ENCODE peak calls at places on chromosomes 13 and 19, in five cellular contexts. One of them, this sample, is unnamed.

GRCh38 chr19:41877490-41877876 is 404 bp downstream of the CD79A start:
- DNase-seq in SJSA1: no peak
- DNase-seq in bronchial epithelial cell: no peak
- DNase-seq in right atrium auricular region: no peak
- DNase-seq in effector memory CD4-positive, alpha-beta T cell: no peak
- DNase-seq in this sample: no peak

GRCh38 chr19:18596752-18597157 is 8.2 kb downstream of the REX1BD start:
- DNase-seq in SJSA1: no peak
- DNase-seq in bronchial epithelial cell: no peak
- DNase-seq in right atrium auricular region: peak; percentile 66
- DNase-seq in effector memory CD4-positive, alpha-beta T cell: no peak
- DNase-seq in this sample: no peak

GRCh38 chr13:49308104-49308875 is 60.6 kb downstream of the CDADC1 start:
- DNase-seq in SJSA1: no peak
- DNase-seq in bronchial epithelial cell: peak; percentile 36
- DNase-seq in right atrium auricular region: peak; percentile 92
- DNase-seq in effector memory CD4-positive, alpha-beta T cell: no peak
- DNase-seq in this sample: no peak

GRCh38 chr13:97306646-97307045 is 84.5 kb downstream of the MBNL2 start:
- DNase-seq in SJSA1: no peak
- DNase-seq in bronchial epithelial cell: no peak
- DNase-seq in right atrium auricular region: no peak
- DNase-seq in effector memory CD4-positive, alpha-beta T cell: no peak
- DNase-seq in this sample: no peak

GRCh38 chr13:72638059-72638815 is 89.2 kb downstream of the MZT1 start:
- DNase-seq in SJSA1: no peak
- DNase-seq in bronchial epithelial cell: peak; percentile 95
- DNase-seq in right atrium auricular region: no peak
- DNase-seq in effector memory CD4-positive, alpha-beta T cell: no peak
- DNase-seq in this sample: peak; percentile 37

GRCh38 chr19:10227215-10227971 is 3.7 kb downstream of the S1PR2 start:
- DNase-seq in SJSA1: no peak
- DNase-seq in bronchial epithelial cell: no peak
- DNase-seq in right atrium auricular region: peak; percentile 73
- DNase-seq in effector memory CD4-positive, alpha-beta T cell: no peak
- DNase-seq in this sample: no peak

GRCh38 chr19:10408511-10409291 is 5.4 kb upstream of the CDC37 start:
- DNase-seq in SJSA1: no peak
- DNase-seq in bronchial epithelial cell: no peak
- DNase-seq in right atrium auricular region: no peak
- DNase-seq in effector memory CD4-positive, alpha-beta T cell: no peak
- DNase-seq in this sample: no peak

GRCh38 chr19:30799854-30800755 is 427.9 kb downstream of the ZNF536 start:
- DNase-seq in SJSA1: no peak
- DNase-seq in bronchial epithelial cell: peak; percentile 1
- DNase-seq in right atrium auricular region: peak; percentile 68
- DNase-seq in effector memory CD4-positive, alpha-beta T cell: no peak
- DNase-seq in this sample: no peak

GRCh38 chr19:11286312-11286974 is 9.5 kb upstream of the TSPAN16 start:
- DNase-seq in SJSA1: no peak
- DNase-seq in bronchial epithelial cell: peak; percentile 23
- DNase-seq in right atrium auricular region: no peak
- DNase-seq in effector memory CD4-positive, alpha-beta T cell: no peak
- DNase-seq in this sample: no peak

DNA sequence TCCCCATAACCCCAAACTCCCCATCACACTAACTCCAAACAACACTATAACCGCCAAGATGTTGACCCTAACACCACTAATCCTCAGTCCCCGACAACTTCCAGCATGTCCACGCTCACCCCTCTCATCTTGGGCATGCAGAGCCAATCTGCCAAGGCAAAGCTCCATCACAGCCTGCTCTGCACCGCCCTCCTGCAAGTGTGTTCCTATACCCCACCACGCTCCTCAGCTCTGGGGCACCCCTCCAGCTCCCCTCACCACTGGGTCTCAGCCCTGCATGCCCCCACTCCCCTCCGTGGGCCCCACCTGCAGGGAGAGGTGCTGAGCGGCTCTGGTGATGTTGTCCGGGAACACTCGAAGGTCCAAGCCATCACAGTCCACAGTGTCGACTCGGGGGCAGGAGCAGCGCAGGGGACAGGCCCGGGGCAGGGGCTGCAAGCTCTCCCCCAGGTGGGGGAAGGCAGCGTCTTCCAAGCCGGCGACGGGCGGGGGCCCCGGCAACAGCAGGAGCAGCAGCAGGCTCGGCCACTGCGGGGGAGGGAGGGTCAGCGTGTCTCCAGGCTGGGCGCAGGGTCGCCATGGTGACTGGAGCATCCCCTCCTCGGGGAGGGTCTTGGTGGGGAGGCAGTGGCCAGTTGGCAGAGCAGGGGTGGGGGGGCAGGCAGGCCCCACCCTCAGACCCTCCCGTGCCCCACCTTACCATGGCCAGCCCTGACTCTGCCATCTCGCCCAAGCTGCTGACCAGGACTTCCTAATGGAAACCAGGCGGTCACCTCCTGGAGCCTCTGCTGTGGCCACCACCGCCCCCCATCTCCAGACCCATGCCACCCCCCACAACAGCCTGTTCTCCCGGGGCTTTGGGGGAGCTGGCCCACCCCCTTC is 497 bp downstream of the PODNL1 start:
- DNase-seq in SJSA1: no peak
- DNase-seq in bronchial epithelial cell: no peak
- DNase-seq in right atrium auricular region: no peak
- DNase-seq in effector memory CD4-positive, alpha-beta T cell: no peak
- DNase-seq in this sample: no peak
- H3K4me3 ChIP-seq in SJSA1: no peak overlapping the region
- H3K4me3 ChIP-seq in bronchial epithelial cell: peak overlapping the region; percentile 1
- H3K4me3 ChIP-seq in right atrium auricular region: no peak overlapping the region
- H3K4me3 ChIP-seq in effector memory CD4-positive, alpha-beta T cell: no peak overlapping the region
- H3K4me3 ChIP-seq in this sample: peak overlapping the region; percentile 19

DNA sequence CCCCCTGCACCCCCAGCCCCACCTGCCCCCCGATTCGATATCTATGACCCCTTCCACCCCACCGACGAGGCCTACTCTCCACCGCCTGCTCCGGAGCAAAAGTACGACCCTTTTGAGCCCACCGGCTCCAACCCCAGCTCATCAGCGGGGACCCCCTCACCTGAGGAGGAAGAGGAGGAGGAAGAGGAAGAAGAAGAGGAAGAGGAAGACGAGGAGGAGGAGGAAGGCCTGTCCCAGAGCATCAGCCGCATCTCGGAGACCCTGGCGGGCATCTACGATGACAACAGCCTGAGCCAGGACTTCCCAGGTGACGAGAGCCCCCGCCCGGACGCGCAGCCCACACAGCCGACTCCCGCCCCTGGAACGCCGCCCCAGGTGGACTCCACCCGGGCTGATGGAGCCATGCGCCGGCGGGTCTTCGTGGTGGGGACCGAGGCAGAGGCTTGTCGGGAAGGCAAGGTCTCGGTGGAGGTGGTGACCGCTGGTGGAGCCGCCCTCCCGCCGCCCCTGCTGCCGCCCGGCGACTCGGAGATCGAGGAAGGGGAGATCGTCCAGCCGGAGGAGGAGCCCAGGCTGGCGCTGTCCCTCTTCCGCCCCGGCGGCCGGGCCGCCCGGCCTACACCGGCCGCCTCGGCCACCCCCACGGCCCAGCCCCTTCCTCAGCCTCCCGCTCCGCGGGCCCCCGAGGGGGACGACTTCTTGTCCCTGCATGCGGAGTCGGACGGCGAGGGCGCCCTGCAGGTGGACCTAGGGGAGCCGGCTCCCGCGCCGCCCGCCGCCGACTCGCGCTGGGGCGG is 9.2 kb downstream of the SCAF1 start:
- DNase-seq in SJSA1: no peak
- DNase-seq in bronchial epithelial cell: no peak
- DNase-seq in right atrium auricular region: no peak
- DNase-seq in effector memory CD4-positive, alpha-beta T cell: no peak
- DNase-seq in this sample: no peak
- H3K36me3 ChIP-seq in SJSA1: peaks cover 90% of the 10 kb centered on the region
- H3K36me3 ChIP-seq in bronchial epithelial cell: peaks cover 34% of the 10 kb centered on the region
- H3K36me3 ChIP-seq in right atrium auricular region: peaks cover 82% of the 10 kb centered on the region
- H3K36me3 ChIP-seq in effector memory CD4-positive, alpha-beta T cell: peaks cover 68% of the 10 kb centered on the region
- H3K36me3 ChIP-seq in this sample: peaks cover 1% of the 10 kb centered on the region

GRCh38 chr19:35222373-35223005 is 6.0 kb downstream of the FAM187B start:
- DNase-seq in SJSA1: no peak
- DNase-seq in bronchial epithelial cell: no peak
- DNase-seq in right atrium auricular region: no peak
- DNase-seq in effector memory CD4-positive, alpha-beta T cell: no peak
- DNase-seq in this sample: no peak
- H3K4me3 ChIP-seq in SJSA1: no peak overlapping the region
- H3K4me3 ChIP-seq in bronchial epithelial cell: no peak overlapping the region
- H3K4me3 ChIP-seq in right atrium auricular region: no peak overlapping the region
- H3K4me3 ChIP-seq in effector memory CD4-positive, alpha-beta T cell: no peak overlapping the region
- H3K4me3 ChIP-seq in this sample: no peak overlapping the region

DNA sequence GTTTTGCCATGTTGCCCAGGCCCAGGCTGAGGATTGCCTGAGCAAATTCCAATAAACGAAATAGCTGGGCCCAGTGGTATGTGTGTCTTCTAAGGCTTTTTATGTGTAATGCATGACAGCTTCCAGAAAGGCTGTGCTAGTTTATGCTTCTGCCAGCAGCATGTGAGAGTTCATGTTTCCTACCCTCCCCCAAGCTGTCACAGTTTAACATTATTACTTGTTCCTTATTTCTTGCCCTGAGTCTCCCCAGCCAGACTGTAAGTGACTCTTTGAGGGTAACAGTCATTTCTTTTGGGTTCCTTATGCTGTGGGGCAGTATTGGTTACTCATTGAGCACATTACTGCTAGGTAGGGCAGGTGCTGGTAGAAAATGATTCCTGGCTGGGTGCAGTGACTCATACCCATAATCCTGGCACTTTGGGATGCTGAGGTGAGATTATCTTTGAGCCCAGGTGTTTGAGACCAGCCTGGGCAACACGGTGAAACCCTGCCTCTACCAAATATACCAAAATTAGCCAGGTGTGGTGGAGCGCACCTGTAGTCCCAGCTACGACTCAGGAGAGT is 13.6 kb downstream of the GPATCH1 start:
- DNase-seq in SJSA1: no peak
- DNase-seq in bronchial epithelial cell: peak; percentile 56
- DNase-seq in right atrium auricular region: no peak
- DNase-seq in effector memory CD4-positive, alpha-beta T cell: no peak
- DNase-seq in this sample: no peak
- H3K36me3 ChIP-seq in SJSA1: peaks cover 84% of the 10 kb centered on the region
- H3K36me3 ChIP-seq in bronchial epithelial cell: peaks cover 16% of the 10 kb centered on the region
- H3K36me3 ChIP-seq in right atrium auricular region: peaks cover 72% of the 10 kb centered on the region
- H3K36me3 ChIP-seq in effector memory CD4-positive, alpha-beta T cell: peaks cover 76% of the 10 kb centered on the region
- H3K36me3 ChIP-seq in this sample: peaks cover 4% of the 10 kb centered on the region

GRCh38 chr13:21077360-21078353 is 16.3 kb upstream of the LATS2 start:
- DNase-seq in SJSA1: no peak
- DNase-seq in bronchial epithelial cell: no peak
- DNase-seq in right atrium auricular region: no peak
- DNase-seq in effector memory CD4-positive, alpha-beta T cell: no peak
- DNase-seq in this sample: no peak

GRCh38 chr13:21075303-21076264 is 14.2 kb upstream of the LATS2 start:
- DNase-seq in SJSA1: no peak
- DNase-seq in bronchial epithelial cell: no peak
- DNase-seq in right atrium auricular region: no peak
- DNase-seq in effector memory CD4-positive, alpha-beta T cell: no peak
- DNase-seq in this sample: no peak

GRCh38 chr13:21071894-21072293 is 10.5 kb upstream of the LATS2 start:
- DNase-seq in SJSA1: no peak
- DNase-seq in bronchial epithelial cell: no peak
- DNase-seq in right atrium auricular region: no peak
- DNase-seq in effector memory CD4-positive, alpha-beta T cell: no peak
- DNase-seq in this sample: no peak

GRCh38 chr13:21076265-21076653 is 14.9 kb upstream of the LATS2 start:
- DNase-seq in SJSA1: no peak
- DNase-seq in bronchial epithelial cell: no peak
- DNase-seq in right atrium auricular region: no peak
- DNase-seq in effector memory CD4-positive, alpha-beta T cell: no peak
- DNase-seq in this sample: no peak

DNA sequence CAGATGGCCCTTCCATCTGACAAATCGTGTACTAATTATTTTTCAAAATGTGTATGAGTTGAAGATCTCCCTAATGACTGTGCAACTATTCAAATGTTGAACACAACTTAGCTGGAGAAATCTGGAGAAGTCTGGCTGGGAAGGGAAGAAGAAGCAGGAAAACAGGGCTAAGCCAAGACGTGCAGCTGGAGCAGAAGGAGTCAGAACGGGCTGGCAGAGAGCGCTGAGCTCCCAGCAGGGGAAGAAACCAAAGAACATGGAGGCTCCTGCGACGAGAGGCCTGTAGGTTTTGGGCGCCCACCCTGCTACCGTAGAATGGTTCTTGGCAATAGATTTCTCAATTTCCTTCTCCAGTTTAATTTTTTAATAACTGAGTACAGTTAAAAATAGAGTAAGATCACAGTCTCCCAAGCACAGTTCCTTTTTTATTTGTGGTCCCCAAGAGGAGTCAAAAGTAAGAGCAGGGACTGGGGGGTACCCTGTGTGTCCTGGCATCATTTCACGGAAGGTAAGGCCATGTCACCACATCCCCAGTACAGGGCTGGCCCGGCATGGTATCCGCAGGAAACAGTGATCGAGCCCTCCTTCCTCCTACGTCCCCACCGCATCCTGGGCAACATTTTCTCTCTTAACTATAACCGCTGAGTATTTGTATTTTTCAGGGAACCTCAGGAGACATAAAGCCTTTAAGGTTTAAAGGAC is 13.4 kb upstream of the LATS2 start:
- DNase-seq in SJSA1: no peak
- DNase-seq in bronchial epithelial cell: no peak
- DNase-seq in right atrium auricular region: peak; percentile 71
- DNase-seq in effector memory CD4-positive, alpha-beta T cell: no peak
- DNase-seq in this sample: no peak
- H3K4me3 ChIP-seq in SJSA1: no peak overlapping the region
- H3K4me3 ChIP-seq in bronchial epithelial cell: no peak overlapping the region
- H3K4me3 ChIP-seq in right atrium auricular region: peak overlapping the region; percentile 59
- H3K4me3 ChIP-seq in effector memory CD4-positive, alpha-beta T cell: peak overlapping the region; percentile 57
- H3K4me3 ChIP-seq in this sample: no peak overlapping the region

GRCh38 chr19:7078007-7078406 is 8.5 kb downstream of the ZNF557 start:
- DNase-seq in SJSA1: no peak
- DNase-seq in bronchial epithelial cell: no peak
- DNase-seq in right atrium auricular region: no peak
- DNase-seq in effector memory CD4-positive, alpha-beta T cell: no peak
- DNase-seq in this sample: no peak
- H3K36me3 ChIP-seq in SJSA1: peaks cover 92% of the 10 kb centered on the region
- H3K36me3 ChIP-seq in bronchial epithelial cell: peaks cover 39% of the 10 kb centered on the region
- H3K36me3 ChIP-seq in right atrium auricular region: peaks cover 98% of the 10 kb centered on the region
- H3K36me3 ChIP-seq in effector memory CD4-positive, alpha-beta T cell: peaks cover 100% of the 10 kb centered on the region
- H3K36me3 ChIP-seq in this sample: peaks cover 10% of the 10 kb centered on the region

GRCh38 chr19:49340865-49341718 is 5.9 kb downstream of the CD37 start:
- DNase-seq in SJSA1: no peak
- DNase-seq in bronchial epithelial cell: no peak
- DNase-seq in right atrium auricular region: no peak
- DNase-seq in effector memory CD4-positive, alpha-beta T cell: no peak
- DNase-seq in this sample: no peak

GRCh38 chr19:49338023-49338677 is 2.9 kb downstream of the CD37 start:
- DNase-seq in SJSA1: no peak
- DNase-seq in bronchial epithelial cell: no peak
- DNase-seq in right atrium auricular region: no peak
- DNase-seq in effector memory CD4-positive, alpha-beta T cell: no peak
- DNase-seq in this sample: no peak

GRCh38 chr19:49338691-49339363 is 3.6 kb downstream of the CD37 start:
- DNase-seq in SJSA1: no peak
- DNase-seq in bronchial epithelial cell: peak; percentile 83
- DNase-seq in right atrium auricular region: peak; percentile 71
- DNase-seq in effector memory CD4-positive, alpha-beta T cell: no peak
- DNase-seq in this sample: no peak

GRCh38 chr19:49340069-49340864 is 5.1 kb downstream of the CD37 start:
- DNase-seq in SJSA1: no peak
- DNase-seq in bronchial epithelial cell: no peak
- DNase-seq in right atrium auricular region: peak; percentile 77
- DNase-seq in effector memory CD4-positive, alpha-beta T cell: no peak
- DNase-seq in this sample: no peak

GRCh38 chr19:49339364-49340068 is 4.3 kb downstream of the CD37 start:
- DNase-seq in SJSA1: no peak
- DNase-seq in bronchial epithelial cell: peak; percentile 82
- DNase-seq in right atrium auricular region: peak; percentile 93
- DNase-seq in effector memory CD4-positive, alpha-beta T cell: no peak
- DNase-seq in this sample: peak; percentile 71
- H3K4me3 ChIP-seq in SJSA1: no peak overlapping the region
- H3K4me3 ChIP-seq in bronchial epithelial cell: peak overlapping the region; percentile 25
- H3K4me3 ChIP-seq in right atrium auricular region: peak overlapping the region; percentile 40
- H3K4me3 ChIP-seq in effector memory CD4-positive, alpha-beta T cell: no peak overlapping the region
- H3K4me3 ChIP-seq in this sample: peak overlapping the region; percentile 5

This sample was measured in kidney epithelial cell.